ENCODE peak calls at places on chromosomes 3 and 15, in nine cellular contexts. One of them, this sample, is unnamed.

GRCh38 chr15:65086680-65087111 is 10.2 kb downstream of the KBTBD13 start:
- DNase-seq in BE2C: peak; percentile 55
- DNase-seq in heart right ventricle: no peak
- DNase-seq in fibroblast of lung: no peak
- DNase-seq in uterus: no peak
- DNase-seq in tibial artery: no peak
- DNase-seq in psoas muscle: no peak
- DNase-seq in keratinocyte: no peak
- DNase-seq in CD8-positive, alpha-beta memory T cell: no peak
- DNase-seq in this sample: no peak

GRCh38 chr3:21417991-21418390 is 333.0 kb downstream of the ZNF385D start:
- DNase-seq in BE2C: no peak
- DNase-seq in heart right ventricle: no peak
- DNase-seq in fibroblast of lung: no peak
- DNase-seq in uterus: no peak
- DNase-seq in tibial artery: no peak
- DNase-seq in psoas muscle: no peak
- DNase-seq in keratinocyte: no peak
- DNase-seq in CD8-positive, alpha-beta memory T cell: no peak
- DNase-seq in this sample: no peak

GRCh38 chr15:41971893-41972340 is 440 bp downstream of the EHD4 start:
- DNase-seq in BE2C: peak; percentile 36
- DNase-seq in heart right ventricle: peak; percentile 42
- DNase-seq in fibroblast of lung: no peak
- DNase-seq in uterus: no peak
- DNase-seq in tibial artery: no peak
- DNase-seq in psoas muscle: no peak
- DNase-seq in keratinocyte: no peak
- DNase-seq in CD8-positive, alpha-beta memory T cell: peak; percentile 50
- DNase-seq in this sample: peak; percentile 61

GRCh38 chr15:74035121-74035829 is 40.8 kb downstream of the PML start:
- DNase-seq in BE2C: no peak
- DNase-seq in heart right ventricle: no peak
- DNase-seq in fibroblast of lung: no peak
- DNase-seq in uterus: no peak
- DNase-seq in tibial artery: no peak
- DNase-seq in psoas muscle: no peak
- DNase-seq in keratinocyte: no peak
- DNase-seq in CD8-positive, alpha-beta memory T cell: no peak
- DNase-seq in this sample: no peak

GRCh38 chr3:56322862-56323261 is 145.4 kb downstream of the ERC2 start:
- DNase-seq in BE2C: no peak
- DNase-seq in heart right ventricle: no peak
- DNase-seq in fibroblast of lung: no peak
- DNase-seq in uterus: no peak
- DNase-seq in tibial artery: no peak
- DNase-seq in psoas muscle: no peak
- DNase-seq in keratinocyte: no peak
- DNase-seq in CD8-positive, alpha-beta memory T cell: no peak
- DNase-seq in this sample: no peak

GRCh38 chr3:116339441-116340028 is 105.8 kb downstream of the LSAMP start:
- DNase-seq in BE2C: peak; percentile 15
- DNase-seq in heart right ventricle: peak; percentile 11
- DNase-seq in fibroblast of lung: peak; percentile 86
- DNase-seq in uterus: no peak
- DNase-seq in tibial artery: no peak
- DNase-seq in psoas muscle: no peak
- DNase-seq in keratinocyte: no peak
- DNase-seq in CD8-positive, alpha-beta memory T cell: no peak
- DNase-seq in this sample: no peak

GRCh38 chr15:93241696-93242585 is 152.9 kb upstream of the RGMA start:
- DNase-seq in BE2C: no peak
- DNase-seq in heart right ventricle: no peak
- DNase-seq in fibroblast of lung: no peak
- DNase-seq in uterus: no peak
- DNase-seq in tibial artery: no peak
- DNase-seq in psoas muscle: no peak
- DNase-seq in keratinocyte: no peak
- DNase-seq in CD8-positive, alpha-beta memory T cell: no peak
- DNase-seq in this sample: no peak

GRCh38 chr15:25403771-25404170 is 35.1 kb downstream of the UBE3A start:
- DNase-seq in BE2C: no peak
- DNase-seq in heart right ventricle: no peak
- DNase-seq in fibroblast of lung: no peak
- DNase-seq in uterus: no peak
- DNase-seq in tibial artery: no peak
- DNase-seq in psoas muscle: no peak
- DNase-seq in keratinocyte: no peak
- DNase-seq in CD8-positive, alpha-beta memory T cell: no peak
- DNase-seq in this sample: no peak

GRCh38 chr3:8318002-8318649 is 183.5 kb upstream of the LMCD1 start:
- DNase-seq in BE2C: no peak
- DNase-seq in heart right ventricle: no peak
- DNase-seq in fibroblast of lung: peak; percentile 40
- DNase-seq in uterus: no peak
- DNase-seq in tibial artery: no peak
- DNase-seq in psoas muscle: no peak
- DNase-seq in keratinocyte: no peak
- DNase-seq in CD8-positive, alpha-beta memory T cell: no peak
- DNase-seq in this sample: no peak

GRCh38 chr15:48913141-48913540 is 35.2 kb downstream of the EID1 start:
- DNase-seq in BE2C: no peak
- DNase-seq in heart right ventricle: no peak
- DNase-seq in fibroblast of lung: no peak
- DNase-seq in uterus: no peak
- DNase-seq in tibial artery: no peak
- DNase-seq in psoas muscle: no peak
- DNase-seq in keratinocyte: no peak
- DNase-seq in CD8-positive, alpha-beta memory T cell: no peak
- DNase-seq in this sample: no peak

GRCh38 chr15:31510003-31510402 is 183.4 kb downstream of the KLF13 start:
- DNase-seq in BE2C: no peak
- DNase-seq in heart right ventricle: no peak
- DNase-seq in fibroblast of lung: no peak
- DNase-seq in uterus: no peak
- DNase-seq in tibial artery: no peak
- DNase-seq in psoas muscle: peak; percentile 48
- DNase-seq in keratinocyte: no peak
- DNase-seq in CD8-positive, alpha-beta memory T cell: no peak
- DNase-seq in this sample: no peak

GRCh38 chr3:194390835-194391234 is 8.2 kb downstream of the GP5 start:
- DNase-seq in BE2C: no peak
- DNase-seq in heart right ventricle: no peak
- DNase-seq in fibroblast of lung: no peak
- DNase-seq in uterus: no peak
- DNase-seq in tibial artery: no peak
- DNase-seq in psoas muscle: no peak
- DNase-seq in keratinocyte: no peak
- DNase-seq in CD8-positive, alpha-beta memory T cell: no peak
- DNase-seq in this sample: no peak

GRCh38 chr15:31326729-31327673 is at the start of gene KLF13:
- DNase-seq in BE2C: peak; percentile 76
- DNase-seq in heart right ventricle: peak; percentile 79
- DNase-seq in fibroblast of lung: peak; percentile 60
- DNase-seq in uterus: no peak
- DNase-seq in tibial artery: peak; percentile 61
- DNase-seq in psoas muscle: peak; percentile 84
- DNase-seq in keratinocyte: no peak
- DNase-seq in CD8-positive, alpha-beta memory T cell: no peak
- DNase-seq in this sample: peak; percentile 84

GRCh38 chr15:91316123-91316522 is 216.1 kb downstream of the SV2B start:
- DNase-seq in BE2C: no peak
- DNase-seq in heart right ventricle: no peak
- DNase-seq in fibroblast of lung: no peak
- DNase-seq in uterus: no peak
- DNase-seq in tibial artery: no peak
- DNase-seq in psoas muscle: no peak
- DNase-seq in keratinocyte: no peak
- DNase-seq in CD8-positive, alpha-beta memory T cell: no peak
- DNase-seq in this sample: no peak

GRCh38 chr3:119745942-119746341 is 36.0 kb upstream of the NR1I2 start:
- DNase-seq in BE2C: no peak
- DNase-seq in heart right ventricle: no peak
- DNase-seq in fibroblast of lung: no peak
- DNase-seq in uterus: no peak
- DNase-seq in tibial artery: no peak
- DNase-seq in psoas muscle: no peak
- DNase-seq in keratinocyte: no peak
- DNase-seq in CD8-positive, alpha-beta memory T cell: no peak
- DNase-seq in this sample: no peak

GRCh38 chr3:165895919-165896318 is 58.7 kb upstream of the BCHE start:
- DNase-seq in BE2C: peak; percentile 74
- DNase-seq in heart right ventricle: no peak
- DNase-seq in fibroblast of lung: peak; percentile 14
- DNase-seq in uterus: no peak
- DNase-seq in tibial artery: no peak
- DNase-seq in psoas muscle: no peak
- DNase-seq in keratinocyte: no peak
- DNase-seq in CD8-positive, alpha-beta memory T cell: no peak
- DNase-seq in this sample: no peak

GRCh38 chr3:15899438-15899837 is 101.7 kb upstream of the ANKRD28 start:
- DNase-seq in BE2C: no peak
- DNase-seq in heart right ventricle: no peak
- DNase-seq in fibroblast of lung: peak; percentile 69
- DNase-seq in uterus: no peak
- DNase-seq in tibial artery: no peak
- DNase-seq in psoas muscle: no peak
- DNase-seq in keratinocyte: no peak
- DNase-seq in CD8-positive, alpha-beta memory T cell: no peak
- DNase-seq in this sample: no peak

GRCh38 chr3:38722760-38723568 is 73.5 kb upstream of the SCN5A start:
- DNase-seq in BE2C: no peak
- DNase-seq in heart right ventricle: no peak
- DNase-seq in fibroblast of lung: peak; percentile 34
- DNase-seq in uterus: no peak
- DNase-seq in tibial artery: no peak
- DNase-seq in psoas muscle: no peak
- DNase-seq in keratinocyte: no peak
- DNase-seq in CD8-positive, alpha-beta memory T cell: no peak
- DNase-seq in this sample: no peak

GRCh38 chr3:161977063-161977462 is 480.5 kb downstream of the OTOL1 start:
- DNase-seq in BE2C: no peak
- DNase-seq in heart right ventricle: no peak
- DNase-seq in fibroblast of lung: peak; percentile 50
- DNase-seq in uterus: no peak
- DNase-seq in tibial artery: no peak
- DNase-seq in psoas muscle: no peak
- DNase-seq in keratinocyte: no peak
- DNase-seq in CD8-positive, alpha-beta memory T cell: no peak
- DNase-seq in this sample: no peak

GRCh38 chr3:128971421-128971820 is 22.5 kb downstream of the CFAP92 start:
- DNase-seq in BE2C: no peak
- DNase-seq in heart right ventricle: no peak
- DNase-seq in fibroblast of lung: peak; percentile 73
- DNase-seq in uterus: peak; percentile 35
- DNase-seq in tibial artery: no peak
- DNase-seq in psoas muscle: no peak
- DNase-seq in keratinocyte: no peak
- DNase-seq in CD8-positive, alpha-beta memory T cell: no peak
- DNase-seq in this sample: no peak

GRCh38 chr15:29822100-29822684 is at the start of gene TJP1:
- DNase-seq in BE2C: peak; percentile 88
- DNase-seq in heart right ventricle: peak; percentile 84
- DNase-seq in fibroblast of lung: peak; percentile 77
- DNase-seq in uterus: peak; percentile 73
- DNase-seq in tibial artery: peak; percentile 75
- DNase-seq in psoas muscle: peak; percentile 85
- DNase-seq in keratinocyte: no peak
- DNase-seq in CD8-positive, alpha-beta memory T cell: no peak
- DNase-seq in this sample: peak; percentile 80

GRCh38 chr3:150078983-150079739 is 108.5 kb upstream of the PFN2 start:
- DNase-seq in BE2C: peak; percentile 78
- DNase-seq in heart right ventricle: no peak
- DNase-seq in fibroblast of lung: peak; percentile 87
- DNase-seq in uterus: peak; percentile 65
- DNase-seq in tibial artery: no peak
- DNase-seq in psoas muscle: no peak
- DNase-seq in keratinocyte: peak; percentile 36
- DNase-seq in CD8-positive, alpha-beta memory T cell: no peak
- DNase-seq in this sample: no peak

GRCh38 chr15:28098766-28099554 is at the start of gene OCA2:
- DNase-seq in BE2C: peak; percentile 92
- DNase-seq in heart right ventricle: peak; percentile 70
- DNase-seq in fibroblast of lung: peak; percentile 40
- DNase-seq in uterus: no peak
- DNase-seq in tibial artery: peak; percentile 48
- DNase-seq in psoas muscle: peak; percentile 77
- DNase-seq in keratinocyte: no peak
- DNase-seq in CD8-positive, alpha-beta memory T cell: peak; percentile 69
- DNase-seq in this sample: peak; percentile 76

GRCh38 chr15:98684995-98685525 is 36.7 kb downstream of the IGF1R start:
- DNase-seq in BE2C: no peak
- DNase-seq in heart right ventricle: no peak
- DNase-seq in fibroblast of lung: no peak
- DNase-seq in uterus: no peak
- DNase-seq in tibial artery: no peak
- DNase-seq in psoas muscle: no peak
- DNase-seq in keratinocyte: no peak
- DNase-seq in CD8-positive, alpha-beta memory T cell: no peak
- DNase-seq in this sample: no peak
- H3K4me1 ChIP-seq in BE2C: peaks cover 46% of the 10 kb centered on the region
- H3K4me1 ChIP-seq in heart right ventricle: peaks cover 10% of the 10 kb centered on the region
- H3K4me1 ChIP-seq in fibroblast of lung: peaks cover 16% of the 10 kb centered on the region
- H3K4me1 ChIP-seq in uterus: no peaks in the 10 kb centered on the region
- H3K4me1 ChIP-seq in tibial artery: peaks cover 82% of the 10 kb centered on the region
- H3K4me1 ChIP-seq in psoas muscle: peaks cover 49% of the 10 kb centered on the region
- H3K4me1 ChIP-seq in keratinocyte: peaks cover 30% of the 10 kb centered on the region
- H3K4me1 ChIP-seq in CD8-positive, alpha-beta memory T cell: peaks cover 22% of the 10 kb centered on the region
- H3K4me1 ChIP-seq in this sample: peaks cover 30% of the 10 kb centered on the region

GRCh38 chr3:114205541-114205940 is 26.7 kb upstream of the DRD3 start:
- DNase-seq in BE2C: no peak
- DNase-seq in heart right ventricle: no peak
- DNase-seq in fibroblast of lung: no peak
- DNase-seq in uterus: no peak
- DNase-seq in tibial artery: no peak
- DNase-seq in psoas muscle: no peak
- DNase-seq in keratinocyte: no peak
- DNase-seq in CD8-positive, alpha-beta memory T cell: no peak
- DNase-seq in this sample: no peak
- H3K4me1 ChIP-seq in BE2C: no peaks in the 10 kb centered on the region
- H3K4me1 ChIP-seq in heart right ventricle: no peaks in the 10 kb centered on the region
- H3K4me1 ChIP-seq in fibroblast of lung: peaks cover 2% of the 10 kb centered on the region
- H3K4me1 ChIP-seq in uterus: no peaks in the 10 kb centered on the region
- H3K4me1 ChIP-seq in tibial artery: no peaks in the 10 kb centered on the region
- H3K4me1 ChIP-seq in psoas muscle: no peaks in the 10 kb centered on the region
- H3K4me1 ChIP-seq in keratinocyte: no peaks in the 10 kb centered on the region
- H3K4me1 ChIP-seq in CD8-positive, alpha-beta memory T cell: no peaks in the 10 kb centered on the region
- H3K4me1 ChIP-seq in this sample: no peaks in the 10 kb centered on the region

GRCh38 chr3:32398531-32398930 is 6.9 kb downstream of the CMTM7 start:
- DNase-seq in BE2C: no peak
- DNase-seq in heart right ventricle: peak; percentile 56
- DNase-seq in fibroblast of lung: no peak
- DNase-seq in uterus: no peak
- DNase-seq in tibial artery: peak; percentile 55
- DNase-seq in psoas muscle: peak; percentile 63
- DNase-seq in keratinocyte: no peak
- DNase-seq in CD8-positive, alpha-beta memory T cell: no peak
- DNase-seq in this sample: no peak
- H3K4me1 ChIP-seq in BE2C: no peaks in the 10 kb centered on the region
- H3K4me1 ChIP-seq in heart right ventricle: peaks cover 4% of the 10 kb centered on the region
- H3K4me1 ChIP-seq in fibroblast of lung: peaks cover 5% of the 10 kb centered on the region
- H3K4me1 ChIP-seq in uterus: no peaks in the 10 kb centered on the region
- H3K4me1 ChIP-seq in tibial artery: peaks cover 20% of the 10 kb centered on the region
- H3K4me1 ChIP-seq in psoas muscle: peaks cover 9% of the 10 kb centered on the region
- H3K4me1 ChIP-seq in keratinocyte: peaks cover 27% of the 10 kb centered on the region
- H3K4me1 ChIP-seq in CD8-positive, alpha-beta memory T cell: peaks cover 46% of the 10 kb centered on the region
- H3K4me1 ChIP-seq in this sample: peaks cover 3% of the 10 kb centered on the region

GRCh38 chr3:10389341-10389740 is 68.4 kb upstream of the SEC13 start:
- DNase-seq in BE2C: no peak
- DNase-seq in heart right ventricle: no peak
- DNase-seq in fibroblast of lung: no peak
- DNase-seq in uterus: no peak
- DNase-seq in tibial artery: no peak
- DNase-seq in psoas muscle: no peak
- DNase-seq in keratinocyte: no peak
- DNase-seq in CD8-positive, alpha-beta memory T cell: no peak
- DNase-seq in this sample: no peak
- H3K4me1 ChIP-seq in BE2C: no peaks in the 10 kb centered on the region
- H3K4me1 ChIP-seq in heart right ventricle: no peaks in the 10 kb centered on the region
- H3K4me1 ChIP-seq in fibroblast of lung: no peaks in the 10 kb centered on the region
- H3K4me1 ChIP-seq in uterus: no peaks in the 10 kb centered on the region
- H3K4me1 ChIP-seq in tibial artery: no peaks in the 10 kb centered on the region
- H3K4me1 ChIP-seq in psoas muscle: no peaks in the 10 kb centered on the region
- H3K4me1 ChIP-seq in keratinocyte: no peaks in the 10 kb centered on the region
- H3K4me1 ChIP-seq in CD8-positive, alpha-beta memory T cell: peaks cover 22% of the 10 kb centered on the region
- H3K4me1 ChIP-seq in this sample: no peaks in the 10 kb centered on the region